ENCODE peak calls at places on chromosome 14, in ten cellular contexts. One of them, this sample, is unnamed.

GRCh38 chr14:71698698-71699097 is 233.5 kb upstream of the RGS6 start:
- DNase-seq in EH: no peak
- DNase-seq in non-pigmented ciliary epithelial cell: no peak
- DNase-seq in nucleus accumbens: no peak
- DNase-seq in right cardiac atrium: no peak
- DNase-seq in NB4: no peak
- DNase-seq in NCI-H345: no peak
- DNase-seq in endodermal cell: no peak
- DNase-seq in H9: no peak
- DNase-seq in transverse colon: no peak
- DNase-seq in this sample: no peak

GRCh38 chr14:100706200-100706599 is 20.5 kb upstream of the DLK1 start:
- DNase-seq in right cardiac atrium: no peak
- DNase-seq in EH: no peak
- DNase-seq in NB4: no peak
- DNase-seq in transverse colon: no peak
- DNase-seq in endodermal cell: no peak
- DNase-seq in NCI-H345: no peak
- DNase-seq in H9: no peak
- DNase-seq in non-pigmented ciliary epithelial cell: no peak
- DNase-seq in nucleus accumbens: no peak
- DNase-seq in this sample: no peak

GRCh38 chr14:103846569-103847438 is 571 bp downstream of the PPP1R13B start:
- DNase-seq in nucleus accumbens: no peak
- DNase-seq in H9: peak
- DNase-seq in right cardiac atrium: peak
- DNase-seq in endodermal cell: peak
- DNase-seq in transverse colon: peak
- DNase-seq in NCI-H345: peak
- DNase-seq in non-pigmented ciliary epithelial cell: no peak
- DNase-seq in EH: peak
- DNase-seq in NB4: no peak
- DNase-seq in this sample: no peak

GRCh38 chr14:31939934-31940333 is 137.2 kb upstream of the ARHGAP5 start:
- DNase-seq in nucleus accumbens: no peak
- DNase-seq in H9: no peak
- DNase-seq in EH: no peak
- DNase-seq in NB4: no peak
- DNase-seq in endodermal cell: no peak
- DNase-seq in NCI-H345: no peak
- DNase-seq in right cardiac atrium: no peak
- DNase-seq in transverse colon: no peak
- DNase-seq in non-pigmented ciliary epithelial cell: no peak
- DNase-seq in this sample: peak

GRCh38 chr14:80954771-80955299 is 586 bp upstream of the TSHR start:
- DNase-seq in right cardiac atrium: peak
- DNase-seq in NCI-H345: peak
- DNase-seq in NB4: peak
- DNase-seq in nucleus accumbens: peak
- DNase-seq in non-pigmented ciliary epithelial cell: peak
- DNase-seq in endodermal cell: peak
- DNase-seq in H9: peak
- DNase-seq in EH: peak
- DNase-seq in transverse colon: peak
- DNase-seq in this sample: peak

GRCh38 chr14:31291210-31291609 is 83.6 kb upstream of the HECTD1 start:
- DNase-seq in transverse colon: no peak
- DNase-seq in right cardiac atrium: no peak
- DNase-seq in NCI-H345: no peak
- DNase-seq in non-pigmented ciliary epithelial cell: no peak
- DNase-seq in H9: no peak
- DNase-seq in EH: peak
- DNase-seq in NB4: peak
- DNase-seq in nucleus accumbens: no peak
- DNase-seq in endodermal cell: no peak
- DNase-seq in this sample: no peak

GRCh38 chr14:57058319-57058718 is 210.4 kb downstream of the EXOC5 start:
- DNase-seq in H9: no peak
- DNase-seq in NB4: no peak
- DNase-seq in endodermal cell: no peak
- DNase-seq in transverse colon: no peak
- DNase-seq in right cardiac atrium: no peak
- DNase-seq in NCI-H345: no peak
- DNase-seq in nucleus accumbens: no peak
- DNase-seq in EH: no peak
- DNase-seq in non-pigmented ciliary epithelial cell: no peak
- DNase-seq in this sample: no peak

GRCh38 chr14:34356267-34356660 is 105.8 kb downstream of the SPTSSA start:
- DNase-seq in non-pigmented ciliary epithelial cell: no peak
- DNase-seq in endodermal cell: peak
- DNase-seq in nucleus accumbens: no peak
- DNase-seq in NB4: peak
- DNase-seq in right cardiac atrium: peak
- DNase-seq in H9: no peak
- DNase-seq in EH: peak
- DNase-seq in NCI-H345: no peak
- DNase-seq in transverse colon: no peak
- DNase-seq in this sample: no peak

GRCh38 chr14:33564774-33565630 is 385.9 kb downstream of the EGLN3 start:
- DNase-seq in nucleus accumbens: no peak
- DNase-seq in NB4: peak
- DNase-seq in H9: peak
- DNase-seq in NCI-H345: peak
- DNase-seq in non-pigmented ciliary epithelial cell: peak
- DNase-seq in endodermal cell: peak
- DNase-seq in transverse colon: no peak
- DNase-seq in right cardiac atrium: no peak
- DNase-seq in EH: peak
- DNase-seq in this sample: no peak

GRCh38 chr14:21069388-21070082 is 569 bp upstream of the ARHGEF40 start:
- DNase-seq in NCI-H345: peak
- DNase-seq in non-pigmented ciliary epithelial cell: no peak
- DNase-seq in endodermal cell: peak
- DNase-seq in transverse colon: no peak
- DNase-seq in NB4: peak
- DNase-seq in nucleus accumbens: no peak
- DNase-seq in H9: peak
- DNase-seq in EH: peak
- DNase-seq in right cardiac atrium: peak
- DNase-seq in this sample: peak

GRCh38 chr14:99968156-99968920 is 96.9 kb upstream of the EVL start:
- DNase-seq in transverse colon: no peak
- DNase-seq in NCI-H345: no peak
- DNase-seq in right cardiac atrium: no peak
- DNase-seq in EH: peak
- DNase-seq in endodermal cell: no peak
- DNase-seq in nucleus accumbens: no peak
- DNase-seq in H9: no peak
- DNase-seq in non-pigmented ciliary epithelial cell: peak
- DNase-seq in NB4: no peak
- DNase-seq in this sample: no peak

GRCh38 chr14:58977366-58977765 is 211.1 kb upstream of the DAAM1 start:
- DNase-seq in NB4: no peak
- DNase-seq in endodermal cell: no peak
- DNase-seq in transverse colon: no peak
- DNase-seq in EH: peak
- DNase-seq in right cardiac atrium: no peak
- DNase-seq in NCI-H345: no peak
- DNase-seq in nucleus accumbens: no peak
- DNase-seq in H9: no peak
- DNase-seq in non-pigmented ciliary epithelial cell: no peak
- DNase-seq in this sample: no peak

GRCh38 chr14:61706096-61706690 is 10.9 kb downstream of the HIF1A start:
- DNase-seq in EH: no peak
- DNase-seq in endodermal cell: no peak
- DNase-seq in nucleus accumbens: no peak
- DNase-seq in NB4: no peak
- DNase-seq in transverse colon: no peak
- DNase-seq in non-pigmented ciliary epithelial cell: no peak
- DNase-seq in H9: no peak
- DNase-seq in right cardiac atrium: no peak
- DNase-seq in NCI-H345: no peak
- DNase-seq in this sample: no peak

GRCh38 chr14:75280831-75281690 is 2.4 kb downstream of the FOS start:
- DNase-seq in right cardiac atrium: no peak
- DNase-seq in transverse colon: peak
- DNase-seq in H9: no peak
- DNase-seq in nucleus accumbens: no peak
- DNase-seq in NCI-H345: no peak
- DNase-seq in NB4: no peak
- DNase-seq in endodermal cell: peak
- DNase-seq in non-pigmented ciliary epithelial cell: no peak
- DNase-seq in EH: no peak
- DNase-seq in this sample: no peak

GRCh38 chr14:104925941-104926609 is 1.4 kb downstream of the PLD4 start:
- DNase-seq in nucleus accumbens: no peak
- DNase-seq in transverse colon: no peak
- DNase-seq in non-pigmented ciliary epithelial cell: no peak
- DNase-seq in H9: no peak
- DNase-seq in endodermal cell: no peak
- DNase-seq in right cardiac atrium: no peak
- DNase-seq in EH: no peak
- DNase-seq in NCI-H345: no peak
- DNase-seq in NB4: no peak
- DNase-seq in this sample: no peak

GRCh38 chr14:82192387-82192786 is 658.7 kb upstream of the SEL1L start:
- DNase-seq in transverse colon: no peak
- DNase-seq in endodermal cell: no peak
- DNase-seq in nucleus accumbens: no peak
- DNase-seq in NCI-H345: no peak
- DNase-seq in EH: no peak
- DNase-seq in NB4: no peak
- DNase-seq in non-pigmented ciliary epithelial cell: no peak
- DNase-seq in right cardiac atrium: no peak
- DNase-seq in H9: no peak
- DNase-seq in this sample: no peak

GRCh38 chr14:37599527-37600368 is 4.3 kb downstream of the TTC6 start:
- DNase-seq in NCI-H345: peak
- DNase-seq in H9: peak
- DNase-seq in non-pigmented ciliary epithelial cell: no peak
- DNase-seq in EH: peak
- DNase-seq in nucleus accumbens: no peak
- DNase-seq in endodermal cell: peak
- DNase-seq in right cardiac atrium: no peak
- DNase-seq in NB4: no peak
- DNase-seq in transverse colon: no peak
- DNase-seq in this sample: peak

GRCh38 chr14:53047302-53047701 is 96.5 kb upstream of the FERMT2 start:
- DNase-seq in NCI-H345: no peak
- DNase-seq in EH: peak
- DNase-seq in endodermal cell: no peak
- DNase-seq in nucleus accumbens: no peak
- DNase-seq in H9: no peak
- DNase-seq in transverse colon: no peak
- DNase-seq in right cardiac atrium: no peak
- DNase-seq in non-pigmented ciliary epithelial cell: no peak
- DNase-seq in NB4: no peak
- DNase-seq in this sample: no peak

GRCh38 chr14:103721334-103722120 is 5.9 kb downstream of the ZFYVE21 start:
- DNase-seq in transverse colon: no peak
- DNase-seq in endodermal cell: no peak
- DNase-seq in NCI-H345: no peak
- DNase-seq in nucleus accumbens: peak
- DNase-seq in right cardiac atrium: no peak
- DNase-seq in non-pigmented ciliary epithelial cell: peak
- DNase-seq in H9: no peak
- DNase-seq in NB4: no peak
- DNase-seq in EH: no peak
- DNase-seq in this sample: no peak

GRCh38 chr14:52241102-52241793 is 26.2 kb upstream of the PTGDR start:
- DNase-seq in non-pigmented ciliary epithelial cell: peak
- DNase-seq in nucleus accumbens: no peak
- DNase-seq in NCI-H345: no peak
- DNase-seq in EH: peak
- DNase-seq in NB4: no peak
- DNase-seq in H9: no peak
- DNase-seq in right cardiac atrium: no peak
- DNase-seq in endodermal cell: no peak
- DNase-seq in transverse colon: no peak
- DNase-seq in this sample: no peak

GRCh38 chr14:38108681-38109080 is 99.0 kb upstream of the SSTR1 start:
- DNase-seq in H9: no peak
- DNase-seq in NB4: no peak
- DNase-seq in right cardiac atrium: no peak
- DNase-seq in nucleus accumbens: no peak
- DNase-seq in non-pigmented ciliary epithelial cell: peak
- DNase-seq in transverse colon: no peak
- DNase-seq in EH: peak
- DNase-seq in NCI-H345: no peak
- DNase-seq in endodermal cell: no peak
- DNase-seq in this sample: no peak

GRCh38 chr14:70653662-70654061 is 11.9 kb downstream of the TTC9 start:
- DNase-seq in nucleus accumbens: no peak
- DNase-seq in H9: no peak
- DNase-seq in endodermal cell: peak
- DNase-seq in transverse colon: no peak
- DNase-seq in non-pigmented ciliary epithelial cell: no peak
- DNase-seq in NB4: no peak
- DNase-seq in NCI-H345: no peak
- DNase-seq in EH: no peak
- DNase-seq in right cardiac atrium: no peak
- DNase-seq in this sample: no peak

GRCh38 chr14:75885829-75886228 is 96.0 kb downstream of the TGFB3 start:
- DNase-seq in NCI-H345: no peak
- DNase-seq in NB4: no peak
- DNase-seq in transverse colon: no peak
- DNase-seq in EH: peak
- DNase-seq in endodermal cell: no peak
- DNase-seq in H9: no peak
- DNase-seq in nucleus accumbens: no peak
- DNase-seq in right cardiac atrium: no peak
- DNase-seq in non-pigmented ciliary epithelial cell: no peak
- DNase-seq in this sample: no peak

GRCh38 chr14:50067723-50068495 is 48.5 kb downstream of the VCPKMT start:
- DNase-seq in nucleus accumbens: no peak
- DNase-seq in H9: no peak
- DNase-seq in right cardiac atrium: no peak
- DNase-seq in transverse colon: peak
- DNase-seq in non-pigmented ciliary epithelial cell: peak
- DNase-seq in NCI-H345: no peak
- DNase-seq in EH: peak
- DNase-seq in NB4: no peak
- DNase-seq in endodermal cell: no peak
- DNase-seq in this sample: no peak

GRCh38 chr14:101072070-101072469 is 168.5 kb upstream of the RTL1 start:
- DNase-seq in H9: peak
- DNase-seq in NCI-H345: no peak
- DNase-seq in NB4: no peak
- DNase-seq in right cardiac atrium: no peak
- DNase-seq in EH: no peak
- DNase-seq in nucleus accumbens: no peak
- DNase-seq in transverse colon: no peak
- DNase-seq in non-pigmented ciliary epithelial cell: no peak
- DNase-seq in endodermal cell: no peak
- DNase-seq in this sample: no peak

GRCh38 chr14:93135399-93135798 is 19.7 kb upstream of the ITPK1 start:
- DNase-seq in NB4: no peak
- DNase-seq in H9: no peak
- DNase-seq in transverse colon: no peak
- DNase-seq in NCI-H345: no peak
- DNase-seq in nucleus accumbens: no peak
- DNase-seq in non-pigmented ciliary epithelial cell: no peak
- DNase-seq in endodermal cell: no peak
- DNase-seq in EH: no peak
- DNase-seq in right cardiac atrium: no peak
- DNase-seq in this sample: no peak

GRCh38 chr14:23864856-23865255 is 88.7 kb upstream of the DHRS4 start:
- DNase-seq in transverse colon: no peak
- DNase-seq in endodermal cell: no peak
- DNase-seq in EH: no peak
- DNase-seq in NB4: no peak
- DNase-seq in nucleus accumbens: no peak
- DNase-seq in H9: no peak
- DNase-seq in non-pigmented ciliary epithelial cell: no peak
- DNase-seq in right cardiac atrium: no peak
- DNase-seq in NCI-H345: no peak
- DNase-seq in this sample: no peak

GRCh38 chr14:75294649-75295033 is 16.0 kb downstream of the FOS start:
- DNase-seq in H9: peak
- DNase-seq in non-pigmented ciliary epithelial cell: no peak
- DNase-seq in endodermal cell: peak
- DNase-seq in NCI-H345: no peak
- DNase-seq in nucleus accumbens: no peak
- DNase-seq in NB4: no peak
- DNase-seq in right cardiac atrium: no peak
- DNase-seq in EH: no peak
- DNase-seq in transverse colon: no peak
- DNase-seq in this sample: no peak

This sample was measured in NCI-H2227 treated with DMSO at 0.1 percent for 48 hours.